ENCODE peak calls at places on chromosomes 6 and 20, in eight cellular contexts. T is neural crest cell, I is progenitor cell of endocrine pancreas, F is A549, E is heart left ventricle, V is GM20000, C is endothelial cell, L is mesothelial cell of epicardium. A is an unnamed sample.

GRCh38 chr6:137146206-137146605 is 27.2 kb downstream of the IL22RA2 start:
- DNase-seq in T (no peak), I (no peak), F (no peak), E (no peak), V (no peak), C (no peak), L (no peak), A (no peak)

GRCh38 chr20:61296629-61297019 is 44.6 kb downstream of the CDH4 start:
- DNase-seq in T (no peak), I (no peak), F (no peak), E (no peak), V (no peak), C (no peak), L (no peak), A (no peak)

GRCh38 chr20:16709017-16709416 is 20.8 kb upstream of the SNRPB2 start:
- DNase-seq in T (no peak), I (no peak), F (no peak), E (no peak), V (peak), C (no peak), L (no peak), A (no peak)

GRCh38 chr20:51104960-51105460 is 82.1 kb upstream of the KCNG1 start:
- DNase-seq in T (no peak), I (no peak), F (no peak), E (no peak), V (no peak), C (no peak), L (no peak), A (no peak)

GRCh38 chr6:39553029-39553428 is 172.2 kb downstream of the KIF6 start:
- DNase-seq in T (no peak), I (no peak), F (no peak), E (no peak), V (no peak), C (no peak), L (no peak), A (no peak)

GRCh38 chr6:6725120-6725833 is 136.8 kb downstream of the LY86 start:
- DNase-seq in T (no peak), I (no peak), F (no peak), E (no peak), V (no peak), C (peak), L (no peak), A (no peak)

GRCh38 chr6:167856999-167857660 is 30.4 kb downstream of the AFDN start:
- DNase-seq in T (no peak), I (no peak), F (no peak), E (no peak), V (no peak), C (no peak), L (no peak), A (peak)

GRCh38 chr6:32176476-32177181 is 745 bp upstream of the AGPAT1 start:
- DNase-seq in T (no peak), I (no peak), F (peak), E (no peak), V (no peak), C (no peak), L (no peak), A (no peak)

GRCh38 chr6:35490821-35491557 is 5.9 kb downstream of the TEAD3 start:
- DNase-seq in T (no peak), I (no peak), F (no peak), E (no peak), V (no peak), C (no peak), L (no peak), A (no peak)

GRCh38 chr6:120083186-120083585 is 733.6 kb upstream of the MAN1A1 start:
- DNase-seq in T (no peak), I (no peak), F (no peak), E (no peak), V (no peak), C (no peak), L (no peak), A (no peak)

GRCh38 chr6:2468601-2468955 is 223.2 kb upstream of the GMDS start:
- DNase-seq in T (no peak), I (no peak), F (no peak), E (no peak), V (no peak), C (no peak), L (no peak), A (no peak)

GRCh38 chr6:159875194-159875593 is 15.6 kb upstream of the MAS1 start:
- DNase-seq in T (no peak), I (no peak), F (no peak), E (no peak), V (no peak), C (no peak), L (no peak), A (no peak)

GRCh38 chr6:162917506-162917905 is 189.7 kb downstream of the PACRG start:
- DNase-seq in T (no peak), I (no peak), F (no peak), E (no peak), V (no peak), C (no peak), L (no peak), A (no peak)

GRCh38 chr6:43500921-43501320 is 9.2 kb downstream of the LRRC73 start:
- DNase-seq in T (no peak), I (no peak), F (no peak), E (no peak), V (no peak), C (no peak), L (no peak), A (no peak)

GRCh38 chr6:112639436-112639835 is 292.3 kb downstream of the RFPL4B start:
- DNase-seq in T (no peak), I (no peak), F (no peak), E (no peak), V (no peak), C (no peak), L (no peak), A (no peak)

GRCh38 chr20:7841291-7841966 is 98.8 kb downstream of the HAO1 start:
- DNase-seq in T (no peak), I (no peak), F (peak), E (no peak), V (no peak), C (no peak), L (no peak), A (peak)

GRCh38 chr6:88179692-88180091 is 13.5 kb upstream of the CNR1 start:
- DNase-seq in T (no peak), I (no peak), F (no peak), E (no peak), V (peak), C (no peak), L (no peak), A (no peak)

GRCh38 chr6:16762547-16763477 is 1.6 kb upstream of the ATXN1 start:
- DNase-seq in T (no peak), I (peak), F (peak), E (peak), V (peak), C (peak), L (peak), A (no peak)

GRCh38 chr20:21901470-21902275 is 196.2 kb downstream of the PAX1 start:
- DNase-seq in T (no peak), I (no peak), F (peak), E (peak), V (no peak), C (no peak), L (no peak), A (no peak)

GRCh38 chr6:165573671-165574070 is 89.4 kb downstream of the PDE10A start:
- DNase-seq in T (no peak), I (no peak), F (peak), E (peak), V (no peak), C (no peak), L (peak), A (peak)

GRCh38 chr6:148192310-148192709 is 150.3 kb upstream of the SASH1 start:
- DNase-seq in T (no peak), I (no peak), F (no peak), E (no peak), V (no peak), C (no peak), L (no peak), A (no peak)

DNA sequence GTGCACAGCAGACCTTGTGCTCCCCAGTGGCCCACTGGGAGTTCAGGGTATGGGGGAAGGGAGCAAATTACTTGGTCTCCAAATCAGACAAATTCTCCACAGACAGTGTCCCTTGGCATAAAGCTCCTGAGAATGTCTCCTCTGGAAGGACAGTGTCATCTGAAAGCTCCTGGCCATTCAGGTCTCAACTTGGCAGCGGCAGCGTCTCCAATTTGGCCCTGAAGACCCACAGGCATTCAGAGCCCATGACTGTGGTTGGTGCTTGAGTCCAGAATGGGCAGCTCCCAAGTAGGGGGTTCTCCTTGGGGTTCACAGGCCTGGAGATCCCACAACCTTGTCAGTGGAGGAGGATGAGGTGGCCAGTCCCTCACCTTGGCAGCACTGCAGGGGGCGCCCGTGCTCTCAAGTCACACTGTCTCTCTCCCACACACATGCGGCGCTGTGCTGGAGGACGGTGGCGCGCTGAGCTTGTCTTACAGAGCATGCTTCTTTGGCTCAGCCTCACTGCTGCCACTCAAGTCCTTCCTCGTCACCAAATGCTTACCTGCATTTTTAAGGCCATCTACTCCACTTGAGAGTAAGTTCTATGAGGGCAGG is 20.7 kb downstream of the DYNLRB1 start:
- DNase-seq in T (peak), I (no peak), F (peak), E (peak), V (no peak), C (peak), L (no peak), A (no peak)
- TF ChIP-seq CTCF in T (peak), I (peak), F (peak), E (peak), V (peak), C (peak), L (no peak), A (no peak)

DNA sequence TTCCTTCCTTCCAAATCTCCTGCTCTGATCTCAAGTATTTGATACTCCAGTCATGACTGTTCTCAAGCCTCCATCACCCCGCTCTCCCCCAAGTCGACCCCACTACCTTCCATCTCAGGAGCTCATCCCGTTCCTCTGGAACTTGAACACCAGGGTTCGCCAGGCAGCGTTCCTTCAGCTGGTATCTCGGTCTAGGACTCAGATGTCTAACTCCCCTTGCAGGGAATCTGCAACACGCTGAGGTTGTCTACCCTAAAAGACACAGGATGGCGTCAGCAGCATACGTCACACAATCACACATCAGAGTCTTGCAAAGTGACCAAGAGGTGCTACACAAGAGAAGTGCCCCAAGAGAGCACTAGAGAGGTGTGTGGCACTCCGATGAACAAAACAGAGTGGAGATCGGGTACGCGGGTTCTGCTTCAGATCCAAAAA is 706 bp downstream of the ZNF184 start:
- DNase-seq in T (peak), I (no peak), F (peak), E (peak), V (peak), C (peak), L (peak), A (peak)
- TF ChIP-seq CTCF in T (no peak), I (no peak), F (no peak), E (no peak), V (no peak), C (no peak), L (no peak), A (peak)

DNA sequence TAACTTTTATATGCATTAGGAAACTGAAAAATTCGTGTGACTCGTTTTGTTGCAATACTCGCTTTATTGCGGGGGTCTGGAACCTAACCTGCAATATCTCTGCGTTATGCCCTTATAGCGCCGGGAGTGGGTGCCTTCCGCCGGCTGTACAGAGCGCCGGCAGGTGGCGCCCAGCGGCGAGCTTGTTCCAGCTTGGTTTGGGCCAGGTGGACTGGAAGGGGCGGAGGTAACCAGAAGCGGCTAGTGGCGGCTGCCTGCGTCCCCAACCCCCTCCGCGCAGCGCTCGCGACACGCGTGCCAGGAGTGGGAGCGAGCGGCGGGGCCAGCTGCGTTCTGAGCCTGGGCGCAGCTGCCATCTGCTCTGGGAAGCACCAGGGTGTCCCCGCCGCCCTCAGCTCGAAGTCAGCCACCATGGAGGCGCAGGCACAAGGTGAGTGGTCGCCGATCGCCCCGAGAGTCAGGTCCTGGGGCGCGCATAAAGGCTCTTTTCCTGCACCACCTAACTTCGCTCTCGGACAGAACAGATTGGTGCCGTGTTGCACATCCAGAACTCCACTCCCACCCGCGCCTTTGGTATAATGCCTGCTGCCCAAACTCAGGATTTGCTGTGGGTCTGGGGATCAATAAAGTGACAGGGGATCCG is at the start of gene TPD52L1:
- DNase-seq in T (peak), I (peak), F (peak), E (peak), V (peak), C (peak), L (peak), A (peak)
- TF ChIP-seq CTCF in T (peak), I (peak), F (peak), E (peak), V (peak), C (peak), L (peak), A (peak)

DNA sequence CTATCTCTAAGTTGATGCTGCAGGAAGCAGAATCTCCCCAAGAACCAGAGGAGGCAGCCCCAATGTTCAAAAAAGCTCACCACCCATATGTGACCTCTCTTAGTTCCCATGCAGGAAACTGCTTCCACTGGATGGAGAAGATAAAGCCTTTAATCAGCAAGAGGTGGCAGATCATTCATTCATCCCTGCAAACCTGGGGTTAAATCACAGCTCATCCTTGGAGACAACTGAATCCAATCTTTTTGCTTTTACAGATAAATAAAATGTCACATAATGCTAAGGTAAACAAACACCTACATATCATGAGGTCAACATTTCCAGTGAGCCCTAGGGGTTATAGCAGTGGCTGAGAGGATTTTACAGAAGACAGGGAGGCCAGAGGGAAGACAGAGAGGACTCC is 112.7 kb upstream of the CD93 start:
- DNase-seq in T (no peak), I (no peak), F (no peak), E (no peak), V (no peak), C (no peak), L (no peak), A (no peak)
- TF ChIP-seq CTCF in T (no peak), I (no peak), F (no peak), E (no peak), V (no peak), C (no peak), L (no peak), A (no peak)

GRCh38 chr6:143510991-143511891 is at the start of gene FUCA2:
- DNase-seq in T (peak), I (peak), F (peak), E (peak), V (peak), C (peak), L (peak), A (peak)

GRCh38 chr6:143514996-143515760 is 3.7 kb upstream of the FUCA2 start:
- DNase-seq in T (no peak), I (no peak), F (no peak), E (peak), V (no peak), C (no peak), L (no peak), A (no peak)

GRCh38 chr6:143516700-143517446 is 5.4 kb upstream of the FUCA2 start:
- DNase-seq in T (no peak), I (no peak), F (no peak), E (no peak), V (no peak), C (no peak), L (no peak), A (no peak)

GRCh38 chr6:143515766-143516355 is 4.3 kb upstream of the FUCA2 start:
- DNase-seq in T (no peak), I (no peak), F (no peak), E (peak), V (no peak), C (no peak), L (no peak), A (no peak)

DNA sequence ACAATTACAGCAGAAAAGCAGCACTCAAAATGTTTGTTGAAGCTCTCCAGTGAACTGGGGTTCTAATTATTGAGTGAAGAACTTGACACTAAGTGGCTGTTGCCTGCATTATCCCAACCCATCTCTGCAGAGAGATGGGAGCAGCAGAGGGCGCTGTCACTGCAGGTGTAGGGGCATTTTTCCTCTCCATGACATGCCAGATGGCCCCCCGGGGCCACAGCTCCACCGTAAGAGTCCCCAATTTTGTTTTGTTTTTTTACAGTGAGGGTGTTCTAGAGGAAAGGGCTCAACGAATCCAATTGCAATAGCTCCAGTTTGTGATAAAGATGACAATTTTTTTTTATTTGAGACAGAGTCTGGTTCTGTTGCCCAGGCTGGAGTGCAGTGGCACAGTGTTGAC is 1.9 kb upstream of the FUCA2 start:
- DNase-seq in T (no peak), I (no peak), F (peak), E (peak), V (peak), C (peak), L (no peak), A (no peak)
- TF ChIP-seq CTCF in T (peak), I (peak), F (peak), E (no peak), V (peak), C (peak), L (no peak), A (peak)

DNA sequence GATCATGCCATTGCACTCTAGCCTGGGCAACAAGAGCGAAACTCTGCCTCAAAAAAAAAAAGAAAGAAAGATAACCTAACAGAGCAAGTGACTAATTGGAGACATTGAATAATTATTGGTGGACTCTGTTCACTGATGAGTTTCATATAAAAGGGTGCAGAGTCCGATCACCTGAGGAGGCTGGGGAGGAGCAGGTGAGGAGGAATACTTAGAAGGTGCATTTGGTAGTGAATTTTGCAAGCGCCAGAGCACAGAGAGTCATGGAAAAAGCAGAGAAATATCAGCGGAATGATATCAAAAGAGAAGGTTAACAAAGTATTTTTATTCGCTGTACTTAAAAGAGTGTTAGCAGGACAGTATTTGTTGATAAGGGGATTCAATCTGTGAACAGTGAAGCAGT is 44.4 kb downstream of the CD2AP start:
- DNase-seq in T (no peak), I (no peak), F (no peak), E (no peak), V (no peak), C (no peak), L (no peak), A (no peak)
- TF ChIP-seq CTCF in T (no peak), I (no peak), F (no peak), E (no peak), V (no peak), C (no peak), L (no peak), A (no peak)

GRCh38 chr6:30175765-30176164 is 12.4 kb downstream of the TRIM15 start:
- DNase-seq in T (no peak), I (no peak), F (no peak), E (no peak), V (no peak), C (no peak), L (no peak), A (no peak)

GRCh38 chr6:30169658-30170614 is 6.6 kb downstream of the TRIM15 start:
- DNase-seq in T (no peak), I (no peak), F (peak), E (no peak), V (peak), C (peak), L (no peak), A (peak)

GRCh38 chr6:30167101-30167500 is 3.8 kb downstream of the TRIM15 start:
- DNase-seq in T (no peak), I (no peak), F (no peak), E (no peak), V (no peak), C (no peak), L (no peak), A (no peak)

DNA sequence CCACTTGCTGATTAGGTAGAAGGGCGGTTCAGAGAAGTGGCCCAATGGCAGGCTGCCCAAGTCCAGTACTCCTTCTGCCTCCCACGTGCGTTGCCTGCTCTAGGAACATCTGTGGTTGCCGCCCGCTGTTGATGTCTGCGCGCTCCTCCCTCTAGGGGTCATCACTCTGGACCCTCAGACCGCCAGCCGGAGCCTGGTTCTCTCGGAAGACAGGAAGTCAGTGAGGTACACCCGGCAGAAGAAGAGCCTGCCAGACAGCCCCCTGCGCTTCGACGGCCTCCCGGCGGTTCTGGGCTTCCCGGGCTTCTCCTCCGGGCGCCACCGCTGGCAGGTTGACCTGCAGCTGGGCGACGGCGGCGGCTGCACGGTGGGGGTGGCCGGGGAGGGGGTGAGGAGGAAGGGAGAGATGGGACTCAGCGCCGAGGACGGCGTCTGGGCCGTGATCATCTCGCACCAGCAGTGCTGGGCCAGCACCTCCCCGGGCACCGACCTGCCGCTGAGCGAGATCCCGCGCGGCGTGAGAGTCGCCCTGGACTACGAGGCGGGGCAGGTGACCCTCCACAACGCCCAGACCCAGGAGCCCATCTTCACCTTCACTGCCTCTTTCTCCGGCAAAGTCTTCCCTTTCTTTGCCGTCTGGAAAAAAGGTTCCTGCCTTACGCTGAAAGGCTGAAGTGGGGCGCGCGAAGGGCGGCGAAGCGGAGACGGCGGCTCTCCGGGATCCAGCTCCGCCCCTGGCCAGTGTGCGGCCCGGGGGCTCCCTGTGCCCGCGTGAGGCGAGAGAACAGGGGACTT is 8.5 kb downstream of the TRIM15 start:
- DNase-seq in T (peak), I (no peak), F (no peak), E (no peak), V (no peak), C (peak), L (peak), A (no peak)
- TF ChIP-seq CTCF in T (peak), I (no peak), F (no peak), E (no peak), V (no peak), C (no peak), L (no peak), A (no peak)

A was measured in Panc1.